ENCODE peak calls at places on chromosome 20, in nine cellular contexts. L, B, R, P, H, Y, M, Q and O are unnamed samples.

GRCh38 chr20:22808628-22809027 is 224.3 kb upstream of the FOXA2 start:
- DNase-seq in L (no peak), B (no peak), R (no peak), P (no peak), H (no peak), Y (no peak), M (no peak), Q (no peak), O (no peak)

GRCh38 chr20:59560588-59561227 is 43.6 kb upstream of the PHACTR3 start:
- DNase-seq in L (no peak), B (no peak), R (peak), P (no peak), H (peak), Y (no peak), M (no peak), Q (no peak), O (no peak)

GRCh38 chr20:36060676-36061075 is 92.3 kb downstream of the CNBD2 start:
- DNase-seq in L (no peak), B (no peak), R (no peak), P (no peak), H (no peak), Y (no peak), M (no peak), Q (no peak), O (no peak)

GRCh38 chr20:56653221-56653620 is 24.1 kb downstream of the TFAP2C start:
- DNase-seq in L (no peak), B (no peak), R (no peak), P (no peak), H (peak), Y (no peak), M (no peak), Q (no peak), O (no peak)

GRCh38 chr20:57716893-57717292 is 7.1 kb upstream of the PMEPA1 start:
- DNase-seq in L (no peak), B (no peak), R (no peak), P (no peak), H (no peak), Y (no peak), M (no peak), Q (no peak), O (no peak)

GRCh38 chr20:14562976-14563375 is 225.6 kb upstream of the FLRT3 start:
- DNase-seq in L (no peak), B (no peak), R (no peak), P (no peak), H (no peak), Y (no peak), M (no peak), Q (no peak), O (no peak)

GRCh38 chr20:45963059-45964011 is 8.7 kb downstream of the ZNF335 start:
- DNase-seq in L (no peak), B (no peak), R (peak), P (no peak), H (peak), Y (no peak), M (no peak), Q (no peak), O (peak)

GRCh38 chr20:48454721-48455490 is 372.9 kb downstream of the PREX1 start:
- DNase-seq in L (no peak), B (no peak), R (no peak), P (no peak), H (no peak), Y (no peak), M (no peak), Q (no peak), O (no peak)

GRCh38 chr20:4192378-4193048 is 177.2 kb upstream of the RNF24 start:
- DNase-seq in L (no peak), B (no peak), R (peak), P (no peak), H (no peak), Y (no peak), M (no peak), Q (no peak), O (no peak)

GRCh38 chr20:47073766-47074475 is 179.3 kb downstream of the EYA2 start:
- DNase-seq in L (no peak), B (no peak), R (no peak), P (no peak), H (no peak), Y (no peak), M (no peak), Q (no peak), O (peak)

GRCh38 chr20:52614036-52614863 is 357.9 kb upstream of the TSHZ2 start:
- DNase-seq in L (no peak), B (no peak), R (no peak), P (no peak), H (no peak), Y (no peak), M (no peak), Q (no peak), O (no peak)

GRCh38 chr20:57702521-57702920 is 7.3 kb downstream of the PMEPA1 start:
- DNase-seq in L (no peak), B (no peak), R (no peak), P (no peak), H (no peak), Y (no peak), M (no peak), Q (no peak), O (no peak)

GRCh38 chr20:49698477-49698876 is 15.2 kb downstream of the B4GALT5 start:
- DNase-seq in L (no peak), B (no peak), R (no peak), P (no peak), H (no peak), Y (no peak), M (no peak), Q (no peak), O (no peak)

GRCh38 chr20:31987744-31988143 is 19.8 kb downstream of the XKR7 start:
- DNase-seq in L (no peak), B (no peak), R (peak), P (no peak), H (peak), Y (no peak), M (no peak), Q (no peak), O (no peak)

GRCh38 chr20:51731771-51732453 is 36.3 kb downstream of the ATP9A start:
- DNase-seq in L (no peak), B (no peak), R (peak), P (no peak), H (no peak), Y (no peak), M (no peak), Q (no peak), O (no peak)

GRCh38 chr20:44209691-44210421 is 715 bp downstream of the OSER1 start:
- DNase-seq in L (peak), B (peak), R (peak), P (no peak), H (peak), Y (peak), M (no peak), Q (peak), O (peak)

GRCh38 chr20:15364781-15365180 is 1027.4 kb upstream of the FLRT3 start:
- DNase-seq in L (no peak), B (no peak), R (no peak), P (no peak), H (no peak), Y (no peak), M (no peak), Q (no peak), O (no peak)

GRCh38 chr20:57198359-57199072 is 67.9 kb downstream of the BMP7 start:
- DNase-seq in L (no peak), B (no peak), R (no peak), P (no peak), H (no peak), Y (no peak), M (no peak), Q (peak), O (no peak)

GRCh38 chr20:34703573-34704176 is 469 bp upstream of the TP53INP2 start:
- DNase-seq in L (no peak), B (peak), R (peak), P (no peak), H (no peak), Y (no peak), M (peak), Q (peak), O (peak)

GRCh38 chr20:17653835-17654648 is 28.0 kb downstream of the RRBP1 start:
- DNase-seq in L (peak), B (no peak), R (no peak), P (no peak), H (no peak), Y (no peak), M (no peak), Q (no peak), O (no peak)

GRCh38 chr20:17543531-17543961 is 12.4 kb upstream of the BFSP1 start:
- DNase-seq in L (no peak), B (no peak), R (peak), P (no peak), H (peak), Y (no peak), M (no peak), Q (no peak), O (no peak)

GRCh38 chr20:17611540-17612286 is 41.8 kb downstream of the DSTN start:
- DNase-seq in L (no peak), B (peak), R (no peak), P (peak), H (peak), Y (no peak), M (no peak), Q (no peak), O (peak)

GRCh38 chr20:10667077-10667401 is 6.8 kb downstream of the JAG1 start:
- DNase-seq in L (peak), B (no peak), R (no peak), P (peak), H (no peak), Y (no peak), M (no peak), Q (no peak), O (peak)

GRCh38 chr20:21096321-21097043 is 9.7 kb downstream of the LINC00237 start:
- DNase-seq in L (no peak), B (no peak), R (peak), P (no peak), H (peak), Y (no peak), M (no peak), Q (no peak), O (no peak)

GRCh38 chr20:23106271-23106851 is 20.2 kb upstream of the CD93 start:
- DNase-seq in L (no peak), B (no peak), R (peak), P (no peak), H (no peak), Y (no peak), M (no peak), Q (no peak), O (no peak)

GRCh38 chr20:35369804-35370203 is 42.0 kb downstream of the UQCC1 start:
- DNase-seq in L (no peak), B (no peak), R (peak), P (no peak), H (peak), Y (no peak), M (no peak), Q (no peak), O (no peak)

GRCh38 chr20:9807176-9807575 is 31.7 kb downstream of the PAK5 start:
- DNase-seq in L (no peak), B (no peak), R (no peak), P (no peak), H (no peak), Y (no peak), M (no peak), Q (no peak), O (no peak)

GRCh38 chr20:32842688-32843524 is 15.8 kb upstream of the EFCAB8 start:
- DNase-seq in L (no peak), B (no peak), R (no peak), P (no peak), H (no peak), Y (no peak), M (no peak), Q (no peak), O (no peak)

DNA sequence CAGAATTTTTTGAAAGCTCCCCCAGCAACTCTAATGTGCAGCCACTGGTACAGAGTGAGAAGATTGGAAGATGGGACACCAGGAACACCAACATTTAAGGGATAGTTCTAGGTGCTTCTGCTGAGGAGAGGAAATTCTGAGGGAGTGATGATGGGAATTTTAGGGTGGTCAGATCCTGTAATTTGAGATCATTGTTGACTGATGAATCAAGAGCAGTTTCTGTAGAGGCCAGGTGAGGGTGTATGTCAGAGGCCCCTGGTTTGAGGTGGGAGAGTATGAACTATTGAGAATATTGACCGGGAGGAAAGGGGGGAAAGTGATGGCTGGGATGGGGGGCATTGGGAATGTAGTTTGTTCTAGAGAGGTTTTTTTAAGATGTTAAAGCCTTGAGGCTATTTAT is 47.2 kb downstream of the PTPRA start:
- DNase-seq in L (no peak), B (no peak), R (no peak), P (no peak), H (no peak), Y (no peak), M (no peak), Q (no peak), O (no peak)
- TF ChIP-seq CTCF in L (no peak), B (no peak), R (no peak), P (no peak), H (no peak), Y (no peak), M (no peak), Q (no peak), O (no peak)

GRCh38 chr20:63295422-63295821 is 2.4 kb downstream of the COL20A1 start:
- DNase-seq in L (no peak), B (no peak), R (no peak), P (peak), H (no peak), Y (no peak), M (no peak), Q (no peak), O (no peak)
- TF ChIP-seq CTCF in L (no peak), B (no peak), R (no peak), P (no peak), H (no peak), Y (no peak), M (no peak), Q (no peak), O (no peak)

GRCh38 chr20:37231970-37232620 is 29.5 kb downstream of the GHRH start:
- DNase-seq in L (no peak), B (no peak), R (no peak), P (no peak), H (no peak), Y (no peak), M (no peak), Q (no peak), O (no peak)
- TF ChIP-seq CTCF in L (no peak), B (no peak), R (no peak), P (no peak), H (no peak), Y (no peak), M (no peak), Q (no peak), O (no peak)

DNA sequence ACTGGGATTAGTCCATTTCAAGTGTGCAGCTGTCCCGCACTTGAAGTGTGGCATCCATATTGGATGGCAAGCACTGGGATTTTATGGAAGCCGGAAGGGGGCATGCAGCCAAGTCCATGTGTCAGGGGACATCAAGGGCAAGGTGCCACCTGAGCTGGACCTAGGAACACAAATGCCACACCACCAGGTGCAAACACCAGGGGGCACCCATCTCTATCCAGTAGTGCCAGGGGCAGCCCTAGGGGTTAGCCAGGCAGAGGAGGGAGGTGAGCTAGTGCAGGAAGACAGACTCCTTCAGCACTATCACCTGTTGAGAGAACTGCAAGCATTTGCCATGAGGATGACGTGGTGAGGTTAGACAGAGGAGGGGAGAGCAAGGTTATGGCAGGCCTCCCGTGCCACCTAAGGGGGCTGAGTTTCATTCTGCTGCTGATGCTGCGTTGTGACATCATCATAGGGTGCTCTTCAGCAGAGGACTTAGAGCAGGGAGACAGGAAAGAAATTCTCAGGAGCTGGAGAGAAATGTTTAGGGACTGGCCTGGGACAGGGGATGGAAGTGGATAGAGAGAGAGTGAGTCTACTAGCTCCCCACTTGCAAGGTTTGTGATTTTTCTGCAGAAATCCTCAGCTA is 192.6 kb upstream of the SLC24A3 start:
- DNase-seq in L (no peak), B (no peak), R (no peak), P (no peak), H (no peak), Y (no peak), M (no peak), Q (no peak), O (peak)
- TF ChIP-seq CTCF in L (no peak), B (no peak), R (no peak), P (no peak), H (no peak), Y (peak), M (no peak), Q (no peak), O (no peak)

GRCh38 chr20:40085513-40085912 is 603.5 kb downstream of the MAFB start:
- DNase-seq in L (no peak), B (no peak), R (no peak), P (no peak), H (no peak), Y (no peak), M (no peak), Q (no peak), O (no peak)

GRCh38 chr20:40087496-40087895 is 601.5 kb downstream of the MAFB start:
- DNase-seq in L (no peak), B (no peak), R (no peak), P (no peak), H (no peak), Y (no peak), M (no peak), Q (no peak), O (no peak)

DNA sequence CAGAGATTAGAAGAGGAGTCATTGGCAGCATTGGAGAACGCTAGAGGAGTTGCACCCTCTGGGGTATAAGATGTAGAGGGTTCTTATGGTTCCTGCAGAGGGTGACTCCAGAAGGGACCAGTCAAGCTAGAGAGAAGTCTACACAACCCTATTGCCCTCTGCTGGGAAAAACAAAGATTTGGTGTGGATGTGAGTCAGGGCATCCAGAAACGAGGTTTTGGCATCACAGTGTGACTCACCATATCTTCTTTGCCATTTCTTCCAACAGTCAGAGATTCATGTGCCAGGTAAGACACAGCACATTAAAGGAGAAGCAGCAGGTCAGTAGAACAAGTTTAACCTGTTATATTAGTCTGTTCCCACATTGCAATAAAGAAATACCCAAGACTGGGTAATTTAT is 598.8 kb downstream of the MAFB start:
- DNase-seq in L (no peak), B (no peak), R (no peak), P (no peak), H (no peak), Y (no peak), M (no peak), Q (no peak), O (no peak)
- TF ChIP-seq CTCF in L (no peak), B (no peak), R (no peak), P (no peak), H (no peak), Y (no peak), M (no peak), Q (no peak), O (no peak)

GRCh38 chr20:62156592-62157386 is 13.2 kb downstream of the SS18L1 start:
- DNase-seq in L (peak), B (peak), R (peak), P (peak), H (no peak), Y (peak), M (peak), Q (peak), O (peak)
- TF ChIP-seq CTCF in L (peak), B (peak), R (peak), P (peak), H (peak), Y (peak), M (peak), Q (peak), O (no peak)

GRCh38 chr20:63957004-63957689 is 931 bp upstream of the UCKL1 start:
- DNase-seq in L (peak), B (peak), R (peak), P (peak), H (peak), Y (peak), M (peak), Q (peak), O (no peak)
- TF ChIP-seq CTCF in L (no peak), B (no peak), R (no peak), P (no peak), H (peak), Y (peak), M (no peak), Q (no peak), O (no peak)